ENCODE peak calls at places on chromosome 9, in four cellular contexts. One of them, this sample, is unnamed.

GRCh38 chr9:6907772-6908381 is 150.1 kb downstream of the KDM4C start:
- DNase-seq in tibial nerve: no peak
- DNase-seq in AG04450: peak
- DNase-seq in suprapubic skin: no peak
- DNase-seq in this sample: no peak

GRCh38 chr9:19232117-19232829 is 1.8 kb downstream of the DENND4C start:
- DNase-seq in suprapubic skin: no peak
- DNase-seq in tibial nerve: no peak
- DNase-seq in AG04450: no peak
- DNase-seq in this sample: no peak

GRCh38 chr9:12853021-12853420 is 78.2 kb downstream of the LURAP1L start:
- DNase-seq in suprapubic skin: no peak
- DNase-seq in tibial nerve: no peak
- DNase-seq in AG04450: no peak
- DNase-seq in this sample: no peak

GRCh38 chr9:98796364-98797101 is at the start of gene ANKS6:
- DNase-seq in AG04450: peak
- DNase-seq in tibial nerve: peak
- DNase-seq in suprapubic skin: peak
- DNase-seq in this sample: peak

GRCh38 chr9:75147638-75148037 is 59.3 kb downstream of the OSTF1 start:
- DNase-seq in suprapubic skin: no peak
- DNase-seq in AG04450: no peak
- DNase-seq in tibial nerve: no peak
- DNase-seq in this sample: no peak

GRCh38 chr9:133714606-133715294 is 23.4 kb downstream of the SARDH start:
- DNase-seq in tibial nerve: peak
- DNase-seq in suprapubic skin: peak
- DNase-seq in AG04450: no peak
- DNase-seq in this sample: no peak

GRCh38 chr9:72856985-72857631 is 95.7 kb downstream of the ALDH1A1 start:
- DNase-seq in suprapubic skin: no peak
- DNase-seq in AG04450: peak
- DNase-seq in tibial nerve: peak
- DNase-seq in this sample: no peak

GRCh38 chr9:16268037-16269010 is 602.1 kb downstream of the BNC2 start:
- DNase-seq in tibial nerve: no peak
- DNase-seq in suprapubic skin: no peak
- DNase-seq in AG04450: no peak
- DNase-seq in this sample: no peak

GRCh38 chr9:129609486-129610192 is 11.3 kb downstream of the C9orf50 start:
- DNase-seq in AG04450: no peak
- DNase-seq in tibial nerve: peak
- DNase-seq in suprapubic skin: no peak
- DNase-seq in this sample: peak

GRCh38 chr9:126791406-126792230 is 13.2 kb upstream of the ZBTB43 start:
- DNase-seq in AG04450: peak
- DNase-seq in suprapubic skin: no peak
- DNase-seq in tibial nerve: no peak
- DNase-seq in this sample: no peak

GRCh38 chr9:127976498-127976897 is 4.3 kb downstream of the EEIG1 start:
- DNase-seq in AG04450: no peak
- DNase-seq in suprapubic skin: peak
- DNase-seq in tibial nerve: no peak
- DNase-seq in this sample: no peak

GRCh38 chr9:99401826-99402225 is 179.7 kb downstream of the SEC61B start:
- DNase-seq in AG04450: no peak
- DNase-seq in tibial nerve: no peak
- DNase-seq in suprapubic skin: no peak
- DNase-seq in this sample: no peak

GRCh38 chr9:38362912-38363588 is 29.5 kb upstream of the ALDH1B1 start:
- DNase-seq in AG04450: peak
- DNase-seq in tibial nerve: peak
- DNase-seq in suprapubic skin: peak
- DNase-seq in this sample: no peak

GRCh38 chr9:134912126-134912840 is 5.4 kb downstream of the FCN1 start:
- DNase-seq in suprapubic skin: no peak
- DNase-seq in AG04450: no peak
- DNase-seq in tibial nerve: no peak
- DNase-seq in this sample: peak

GRCh38 chr9:96612105-96612965 is 7.3 kb downstream of the CDC14B start:
- DNase-seq in suprapubic skin: peak
- DNase-seq in tibial nerve: peak
- DNase-seq in AG04450: peak
- DNase-seq in this sample: peak

GRCh38 chr9:114159562-114160145 is 4.3 kb downstream of the COL27A1 start:
- DNase-seq in suprapubic skin: no peak
- DNase-seq in tibial nerve: no peak
- DNase-seq in AG04450: no peak
- DNase-seq in this sample: no peak

GRCh38 chr9:79116064-79116463 is 455.7 kb upstream of the TLE4 start:
- DNase-seq in AG04450: no peak
- DNase-seq in tibial nerve: no peak
- DNase-seq in suprapubic skin: no peak
- DNase-seq in this sample: no peak

GRCh38 chr9:80873861-80874260 is 815.5 kb downstream of the TLE1 start:
- DNase-seq in suprapubic skin: no peak
- DNase-seq in tibial nerve: no peak
- DNase-seq in AG04450: peak
- DNase-seq in this sample: no peak

GRCh38 chr9:96137666-96138429 is 164.1 kb downstream of the HSD17B3 start:
- DNase-seq in suprapubic skin: no peak
- DNase-seq in AG04450: no peak
- DNase-seq in tibial nerve: no peak
- DNase-seq in this sample: no peak

GRCh38 chr9:98075332-98075805 is 18.8 kb downstream of the NANS start:
- DNase-seq in AG04450: peak
- DNase-seq in suprapubic skin: no peak
- DNase-seq in tibial nerve: peak
- DNase-seq in this sample: no peak

GRCh38 chr9:79661926-79662552 is 90.3 kb downstream of the TLE4 start:
- DNase-seq in tibial nerve: no peak
- DNase-seq in suprapubic skin: no peak
- DNase-seq in AG04450: no peak
- DNase-seq in this sample: no peak

GRCh38 chr9:125742657-125743056 is 4.5 kb upstream of the PBX3 start:
- DNase-seq in suprapubic skin: no peak
- DNase-seq in AG04450: no peak
- DNase-seq in tibial nerve: no peak
- DNase-seq in this sample: no peak

GRCh38 chr9:113624721-113625120 is 161.2 kb downstream of the RGS3 start:
- DNase-seq in tibial nerve: no peak
- DNase-seq in suprapubic skin: peak
- DNase-seq in AG04450: no peak
- DNase-seq in this sample: peak

GRCh38 chr9:70479880-70480291 is 65.4 kb upstream of the KLF9 start:
- DNase-seq in suprapubic skin: no peak
- DNase-seq in tibial nerve: no peak
- DNase-seq in AG04450: peak
- DNase-seq in this sample: no peak

DNA sequence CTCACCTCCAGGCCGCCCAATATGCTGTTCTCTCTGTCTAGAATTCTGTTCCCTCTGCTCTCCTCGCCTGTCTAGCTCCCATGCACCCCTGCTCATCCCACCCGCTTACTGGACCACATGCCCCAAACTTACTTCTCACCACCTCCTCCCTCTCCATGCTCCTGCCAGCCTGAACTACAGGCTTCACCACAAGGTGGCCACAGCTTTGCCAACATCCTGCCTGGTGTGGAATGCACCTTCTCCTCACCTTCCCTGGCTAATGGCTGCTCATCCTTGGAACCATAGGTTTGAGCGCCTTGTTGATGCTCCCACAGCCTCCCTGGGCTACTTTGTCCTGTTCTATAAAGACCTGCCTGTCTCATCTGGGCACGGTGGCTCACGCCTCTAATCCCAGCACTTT is 9.6 kb downstream of the LAMC3 start:
- DNase-seq in tibial nerve: no peak
- DNase-seq in suprapubic skin: no peak
- DNase-seq in AG04450: no peak
- DNase-seq in this sample: no peak
- TF ChIP-seq CTCF in tibial nerve: no peak
- TF ChIP-seq CTCF in suprapubic skin: no peak
- TF ChIP-seq CTCF in AG04450: peak
- TF ChIP-seq CTCF in this sample: no peak

GRCh38 chr9:115694014-115694413 is 459.6 kb upstream of the PAPPA start:
- DNase-seq in suprapubic skin: no peak
- DNase-seq in tibial nerve: no peak
- DNase-seq in AG04450: peak
- DNase-seq in this sample: no peak
- TF ChIP-seq CTCF in suprapubic skin: no peak
- TF ChIP-seq CTCF in tibial nerve: no peak
- TF ChIP-seq CTCF in AG04450: peak
- TF ChIP-seq CTCF in this sample: no peak

DNA sequence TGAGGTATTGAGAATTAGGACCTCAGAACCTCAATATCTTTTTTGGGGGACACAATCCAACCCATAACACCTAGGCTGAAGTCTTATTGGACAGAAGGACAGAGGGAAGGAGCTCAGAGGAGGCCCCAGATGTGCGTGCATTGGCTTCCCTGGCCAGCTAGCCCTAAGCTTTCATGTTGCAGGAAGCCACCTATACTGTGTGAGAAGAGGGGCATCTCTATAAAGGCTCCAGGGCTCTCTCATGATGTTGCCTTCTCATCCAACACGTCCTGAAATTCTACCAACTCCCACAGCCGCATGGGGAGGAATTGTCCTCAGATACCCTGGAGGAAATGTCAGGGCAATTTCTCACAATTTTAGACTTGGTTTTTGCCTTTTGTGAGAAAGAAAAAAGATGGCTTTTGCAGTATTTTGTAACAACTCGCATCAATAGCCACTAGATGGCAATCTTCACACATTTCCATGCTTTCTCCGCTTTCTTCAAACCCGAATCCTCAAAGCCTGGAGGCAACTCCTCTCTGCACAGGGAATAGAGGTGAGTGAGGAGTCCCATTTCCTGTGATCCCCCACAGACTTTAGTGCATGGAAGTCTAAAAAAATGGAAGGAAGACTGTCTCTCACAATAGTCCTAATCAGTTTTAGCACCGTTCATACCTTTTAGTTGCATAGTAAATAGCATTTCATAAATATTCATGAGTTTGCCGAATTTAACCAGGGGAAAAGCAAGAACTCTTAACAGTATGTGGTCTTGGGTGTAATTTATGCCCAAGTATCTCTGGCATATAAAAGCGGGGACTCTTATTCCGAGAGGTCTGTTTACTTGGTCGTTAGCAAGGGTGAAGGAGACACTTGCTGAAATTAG is 7.4 kb upstream of the PPP3R2 start:
- DNase-seq in AG04450: peak
- DNase-seq in tibial nerve: peak
- DNase-seq in suprapubic skin: no peak
- DNase-seq in this sample: no peak
- TF ChIP-seq CTCF in AG04450: peak
- TF ChIP-seq CTCF in tibial nerve: peak
- TF ChIP-seq CTCF in suprapubic skin: peak
- TF ChIP-seq CTCF in this sample: peak

DNA sequence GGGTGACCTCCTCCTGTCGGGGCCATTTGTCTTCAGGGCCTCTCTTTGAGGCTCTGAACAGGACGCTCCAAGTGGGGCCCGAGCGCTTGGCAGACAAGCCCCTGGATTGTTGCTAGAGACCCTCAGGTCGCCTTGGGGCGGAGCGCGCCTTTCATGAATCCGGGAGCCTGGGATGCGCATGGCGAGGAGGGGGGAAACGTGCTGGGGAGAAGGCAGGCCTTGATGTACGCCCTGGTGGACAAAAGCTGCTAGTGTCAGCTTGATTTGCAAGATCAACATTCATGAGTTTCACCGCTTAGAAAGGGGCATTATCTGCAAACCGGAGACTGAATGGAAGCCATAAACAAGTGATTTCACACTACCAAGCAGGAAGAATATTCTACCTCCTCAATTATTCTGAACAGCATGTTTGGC is 226.3 kb downstream of the SMARCA2 start:
- DNase-seq in suprapubic skin: peak
- DNase-seq in AG04450: peak
- DNase-seq in tibial nerve: peak
- DNase-seq in this sample: peak
- TF ChIP-seq CTCF in suprapubic skin: peak
- TF ChIP-seq CTCF in AG04450: peak
- TF ChIP-seq CTCF in tibial nerve: no peak
- TF ChIP-seq CTCF in this sample: no peak

DNA sequence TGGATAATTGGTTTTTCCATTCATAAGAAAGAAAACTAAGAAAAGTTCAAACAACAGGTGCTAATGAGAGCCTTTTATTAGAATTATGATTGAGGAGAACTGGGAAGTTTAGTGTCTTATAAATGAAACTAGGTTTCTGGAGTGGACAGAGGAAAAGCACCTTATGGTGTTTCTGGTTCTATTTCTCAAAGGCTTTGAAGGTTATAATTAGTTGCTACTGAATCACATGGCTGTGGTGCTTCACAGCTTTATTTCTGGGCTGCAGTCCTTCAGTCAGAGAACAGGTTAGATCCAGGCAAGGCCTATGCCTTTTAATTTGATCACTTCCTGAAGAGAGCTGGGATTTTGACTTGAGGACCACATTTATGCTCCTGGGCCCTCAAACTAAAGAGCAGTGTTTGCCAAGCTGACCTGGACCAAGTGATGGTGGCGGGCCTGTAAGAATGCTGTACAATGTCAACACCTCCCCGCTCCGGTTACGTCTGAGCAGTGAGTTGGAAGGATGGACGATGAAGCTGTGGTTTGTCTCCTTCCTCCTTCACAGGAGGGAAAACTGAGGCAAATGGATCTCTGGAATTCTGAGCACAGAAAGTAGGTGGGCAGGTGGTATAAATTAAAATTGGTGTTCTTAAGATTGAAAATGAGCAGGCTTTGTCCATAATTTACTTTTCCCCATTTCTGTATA is 56.0 kb downstream of the ZNF462 start:
- DNase-seq in suprapubic skin: no peak
- DNase-seq in tibial nerve: no peak
- DNase-seq in AG04450: no peak
- DNase-seq in this sample: no peak
- TF ChIP-seq CTCF in suprapubic skin: no peak
- TF ChIP-seq CTCF in tibial nerve: no peak
- TF ChIP-seq CTCF in AG04450: no peak
- TF ChIP-seq CTCF in this sample: no peak

GRCh38 chr9:132672413-132672690 is 2.1 kb downstream of the GTF3C4 start:
- DNase-seq in AG04450: no peak
- DNase-seq in suprapubic skin: no peak
- DNase-seq in tibial nerve: no peak
- DNase-seq in this sample: no peak
- TF ChIP-seq CTCF in AG04450: no peak
- TF ChIP-seq CTCF in suprapubic skin: no peak
- TF ChIP-seq CTCF in tibial nerve: no peak
- TF ChIP-seq CTCF in this sample: no peak

This sample was measured in coronary artery.